ENCODE peak calls at places on chromosome 15, in ten cellular contexts. O is cardiac muscle cell; H is fibroblast of the conjunctiva; K is NCI-H460; R is brain pericyte; N is ELR; W is stimulated activated CD8-positive, alpha-beta memory T cell treated with anti-CD3 and anti-CD28 coated beads, Interleukin-15, amount 100 ng/mL, for 4 hours; M is effector CD4-positive, alpha-beta T cell; T is HCEC 1CT; B is ACHN. D is an unnamed sample.

GRCh38 chr15:61050844-61051569 is 178.1 kb downstream of the RORA start:
- DNase-seq in O (no peak), H (no peak), K (no peak), R (no peak), N (peak), W (no peak), M (no peak), T (peak), B (no peak), D (no peak)

GRCh38 chr15:53962646-53963561 is 15.3 kb upstream of the UNC13C start:
- DNase-seq in O (peak), H (no peak), K (peak), R (no peak), N (peak), W (no peak), M (no peak), T (no peak), B (peak), D (peak)

GRCh38 chr15:47742334-47742733 is 25.0 kb downstream of the SEMA6D start:
- DNase-seq in O (peak), H (no peak), K (no peak), R (no peak), N (no peak), W (no peak), M (no peak), T (no peak), B (no peak), D (no peak)

GRCh38 chr15:72237286-72238224 is 6.6 kb upstream of the PKM start:
- DNase-seq in O (no peak), H (peak), K (peak), R (peak), N (peak), W (peak), M (peak), T (peak), B (peak), D (peak)

GRCh38 chr15:70245932-70246622 is 148.4 kb upstream of the TLE3 start:
- DNase-seq in O (no peak), H (no peak), K (no peak), R (no peak), N (peak), W (no peak), M (no peak), T (peak), B (peak), D (no peak)

GRCh38 chr15:38696790-38697495 is 132.3 kb upstream of the RASGRP1 start:
- DNase-seq in O (no peak), H (no peak), K (no peak), R (no peak), N (no peak), W (no peak), M (no peak), T (no peak), B (no peak), D (no peak)

GRCh38 chr15:68704496-68705021 is 116.1 kb downstream of the ANP32A start:
- DNase-seq in O (peak), H (no peak), K (no peak), R (no peak), N (no peak), W (no peak), M (no peak), T (no peak), B (no peak), D (peak)

GRCh38 chr15:59762558-59762957 is 73.4 kb upstream of the BNIP2 start:
- DNase-seq in O (no peak), H (no peak), K (no peak), R (no peak), N (no peak), W (no peak), M (no peak), T (no peak), B (no peak), D (no peak)

GRCh38 chr15:99994849-99995248 is 261.6 kb upstream of the LYSMD4 start:
- DNase-seq in O (no peak), H (no peak), K (no peak), R (no peak), N (no peak), W (no peak), M (no peak), T (no peak), B (no peak), D (no peak)

GRCh38 chr15:48617619-48618018 is 27.9 kb downstream of the FBN1 start:
- DNase-seq in O (no peak), H (peak), K (no peak), R (peak), N (no peak), W (no peak), M (no peak), T (peak), B (no peak), D (peak)

GRCh38 chr15:70974004-70974832 is 81.6 kb downstream of the LRRC49 start:
- DNase-seq in O (peak), H (peak), K (peak), R (peak), N (peak), W (no peak), M (no peak), T (peak), B (peak), D (no peak)

GRCh38 chr15:75835990-75836952 is 7.0 kb upstream of the UBE2Q2 start:
- DNase-seq in O (no peak), H (no peak), K (no peak), R (no peak), N (no peak), W (no peak), M (no peak), T (no peak), B (no peak), D (no peak)